ENCODE peak calls at places on chromosomes 6 and 20, in five cellular contexts. One of them, this sample, is unnamed. For H3F3A and H3K27me3, the result is how much of the 10 kb centered on the place peaks cover.

GRCh38 chr6:159914565-159914923 is 23.8 kb downstream of the MAS1 start:
- DNase-seq in MM.1S: no peak
- DNase-seq in PC-3: no peak
- DNase-seq in PC-9: no peak
- DNase-seq in neural progenitor cell: no peak
- DNase-seq in this sample: no peak

GRCh38 chr6:159953091-159953581 is 15.7 kb upstream of the IGF2R start:
- DNase-seq in MM.1S: no peak
- DNase-seq in PC-3: no peak
- DNase-seq in PC-9: no peak
- DNase-seq in neural progenitor cell: no peak
- DNase-seq in this sample: peak

GRCh38 chr6:12439296-12439695 is 149.1 kb downstream of the EDN1 start:
- DNase-seq in MM.1S: no peak
- DNase-seq in PC-3: no peak
- DNase-seq in PC-9: no peak
- DNase-seq in neural progenitor cell: no peak
- DNase-seq in this sample: no peak

GRCh38 chr6:107448776-107449175 is 10.6 kb downstream of the PDSS2 start:
- DNase-seq in MM.1S: no peak
- DNase-seq in PC-3: no peak
- DNase-seq in PC-9: no peak
- DNase-seq in neural progenitor cell: no peak
- DNase-seq in this sample: no peak

GRCh38 chr6:108685970-108686369 is 125.3 kb downstream of the FOXO3 start:
- DNase-seq in MM.1S: no peak
- DNase-seq in PC-3: no peak
- DNase-seq in PC-9: no peak
- DNase-seq in neural progenitor cell: no peak
- DNase-seq in this sample: no peak

GRCh38 chr20:17614812-17615644 is 45.2 kb downstream of the DSTN start:
- DNase-seq in MM.1S: no peak
- DNase-seq in PC-3: no peak
- DNase-seq in PC-9: no peak
- DNase-seq in neural progenitor cell: no peak
- DNase-seq in this sample: no peak

GRCh38 chr20:37276494-37277252 is 12.8 kb upstream of the MANBAL start:
- DNase-seq in MM.1S: peak
- DNase-seq in PC-3: peak
- DNase-seq in PC-9: peak
- DNase-seq in neural progenitor cell: no peak
- DNase-seq in this sample: peak

GRCh38 chr6:110875548-110876169 is 1.1 kb downstream of the AMD1 start:
- DNase-seq in MM.1S: peak
- DNase-seq in PC-3: no peak
- DNase-seq in PC-9: peak
- DNase-seq in neural progenitor cell: peak
- DNase-seq in this sample: peak

GRCh38 chr20:22402550-22402949 is 181.8 kb downstream of the FOXA2 start:
- DNase-seq in MM.1S: no peak
- DNase-seq in PC-3: no peak
- DNase-seq in PC-9: no peak
- DNase-seq in neural progenitor cell: peak
- DNase-seq in this sample: no peak

GRCh38 chr20:22403860-22404608 is 180.3 kb downstream of the FOXA2 start:
- DNase-seq in MM.1S: peak
- DNase-seq in PC-3: peak
- DNase-seq in PC-9: peak
- DNase-seq in neural progenitor cell: peak
- DNase-seq in this sample: peak

GRCh38 chr20:22402990-22403859 is 181.1 kb downstream of the FOXA2 start:
- DNase-seq in MM.1S: peak
- DNase-seq in PC-3: peak
- DNase-seq in PC-9: peak
- DNase-seq in neural progenitor cell: peak
- DNase-seq in this sample: peak

GRCh38 chr20:22407237-22408193 is 176.9 kb downstream of the FOXA2 start:
- DNase-seq in MM.1S: no peak
- DNase-seq in PC-3: no peak
- DNase-seq in PC-9: no peak
- DNase-seq in neural progenitor cell: no peak
- DNase-seq in this sample: no peak

GRCh38 chr20:22404609-22405170 is 179.7 kb downstream of the FOXA2 start:
- DNase-seq in MM.1S: no peak
- DNase-seq in PC-3: peak
- DNase-seq in PC-9: no peak
- DNase-seq in neural progenitor cell: no peak
- DNase-seq in this sample: peak
- H3F3A ChIP-seq in MM.1S: under half
- H3F3A ChIP-seq in PC-3: under half
- H3F3A ChIP-seq in PC-9: under half
- H3F3A ChIP-seq in neural progenitor cell: under half
- H3F3A ChIP-seq in this sample: under half

GRCh38 chr20:56299362-56299761 is 50.8 kb downstream of the MC3R start:
- DNase-seq in MM.1S: no peak
- DNase-seq in PC-3: no peak
- DNase-seq in PC-9: no peak
- DNase-seq in neural progenitor cell: no peak
- DNase-seq in this sample: no peak
- H3K27me3 ChIP-seq in MM.1S: under half
- H3K27me3 ChIP-seq in PC-3: half or more
- H3K27me3 ChIP-seq in PC-9: half or more
- H3K27me3 ChIP-seq in neural progenitor cell: under half
- H3K27me3 ChIP-seq in this sample: under half

DNA sequence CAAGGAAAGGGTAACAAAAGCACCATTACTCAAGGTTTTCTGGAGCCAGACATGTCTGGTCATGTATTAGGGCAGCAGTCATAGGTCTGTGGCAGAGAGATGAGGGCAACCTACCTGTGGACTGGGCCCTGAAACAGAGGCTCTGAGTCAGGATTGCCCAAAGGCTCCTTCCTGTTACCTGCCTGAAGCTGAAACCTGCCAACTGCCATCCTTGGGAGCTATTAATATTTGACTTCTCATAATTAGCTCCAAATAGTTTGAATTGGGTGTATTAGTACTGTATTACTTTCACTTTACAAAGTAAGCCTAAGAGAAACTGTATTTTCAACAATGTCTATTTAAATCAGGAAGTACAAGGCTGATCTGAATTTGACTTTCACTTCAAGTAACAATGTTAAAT is 72.0 kb upstream of the TBX18 start:
- DNase-seq in MM.1S: peak
- DNase-seq in PC-3: no peak
- DNase-seq in PC-9: no peak
- DNase-seq in neural progenitor cell: no peak
- DNase-seq in this sample: no peak
- H3K27ac ChIP-seq in MM.1S: no peak
- H3K27ac ChIP-seq in PC-3: no peak
- H3K27ac ChIP-seq in PC-9: no peak
- H3K27ac ChIP-seq in neural progenitor cell: no peak
- H3K27ac ChIP-seq in this sample: no peak

GRCh38 chr20:47600967-47601547 is 99.4 kb downstream of the NCOA3 start:
- DNase-seq in MM.1S: no peak
- DNase-seq in PC-3: no peak
- DNase-seq in PC-9: no peak
- DNase-seq in neural progenitor cell: no peak
- DNase-seq in this sample: no peak
- H3F3A ChIP-seq in MM.1S: under half
- H3F3A ChIP-seq in PC-3: under half
- H3F3A ChIP-seq in PC-9: half or more
- H3F3A ChIP-seq in neural progenitor cell: under half
- H3F3A ChIP-seq in this sample: under half

GRCh38 chr20:62472343-62473199 is 3.2 kb downstream of the GATA5 start:
- DNase-seq in MM.1S: no peak
- DNase-seq in PC-3: no peak
- DNase-seq in PC-9: no peak
- DNase-seq in neural progenitor cell: no peak
- DNase-seq in this sample: no peak

GRCh38 chr20:62473717-62474584 is 1.8 kb downstream of the GATA5 start:
- DNase-seq in MM.1S: no peak
- DNase-seq in PC-3: no peak
- DNase-seq in PC-9: no peak
- DNase-seq in neural progenitor cell: peak
- DNase-seq in this sample: no peak

GRCh38 chr20:62470459-62470858 is 5.3 kb downstream of the GATA5 start:
- DNase-seq in MM.1S: no peak
- DNase-seq in PC-3: no peak
- DNase-seq in PC-9: no peak
- DNase-seq in neural progenitor cell: no peak
- DNase-seq in this sample: no peak

GRCh38 chr20:62473200-62473585 is 2.6 kb downstream of the GATA5 start:
- DNase-seq in MM.1S: no peak
- DNase-seq in PC-3: no peak
- DNase-seq in PC-9: no peak
- DNase-seq in neural progenitor cell: no peak
- DNase-seq in this sample: no peak

GRCh38 chr20:62472020-62472342 is 3.8 kb downstream of the GATA5 start:
- DNase-seq in MM.1S: no peak
- DNase-seq in PC-3: no peak
- DNase-seq in PC-9: no peak
- DNase-seq in neural progenitor cell: no peak
- DNase-seq in this sample: no peak
- H3K27me3 ChIP-seq in MM.1S: half or more
- H3K27me3 ChIP-seq in PC-3: under half
- H3K27me3 ChIP-seq in PC-9: under half
- H3K27me3 ChIP-seq in neural progenitor cell: half or more
- H3K27me3 ChIP-seq in this sample: half or more

This sample was measured in GM23248.